ENCODE peak calls at places on chromosome 3, in seven cellular contexts. One of them, this sample, is unnamed.

GRCh38 chr3:134336587-134336986 is 37.7 kb downstream of the AMOTL2 start:
- DNase-seq in M059J: peak
- DNase-seq in NCI-H460: no peak
- DNase-seq in activated naive CD4-positive, alpha-beta T cell treated with anti-CD3 and anti-CD28 coated beads, Interleukin-2, amount 50 U/mL, for 16 hours: no peak
- DNase-seq in NCI-H1092 treated with DMSO at 0.1 percent for 48 hours: no peak
- DNase-seq in stimulated activated CD4-positive, alpha-beta T cell treated with anti-CD3 and anti-CD28 coated beads, Interleukin-1b, Interleukin-23, amount 100 ng/mL, for 24 hours: no peak
- DNase-seq in HT1080: peak
- DNase-seq in this sample: no peak

GRCh38 chr3:171770689-171771620 is 39.3 kb downstream of the PLD1 start:
- DNase-seq in M059J: peak
- DNase-seq in NCI-H460: peak
- DNase-seq in activated naive CD4-positive, alpha-beta T cell treated with anti-CD3 and anti-CD28 coated beads, Interleukin-2, amount 50 U/mL, for 16 hours: no peak
- DNase-seq in NCI-H1092 treated with DMSO at 0.1 percent for 48 hours: no peak
- DNase-seq in stimulated activated CD4-positive, alpha-beta T cell treated with anti-CD3 and anti-CD28 coated beads, Interleukin-1b, Interleukin-23, amount 100 ng/mL, for 24 hours: no peak
- DNase-seq in HT1080: peak
- DNase-seq in this sample: no peak

GRCh38 chr3:69739204-69740102 is at the start of gene MITF:
- DNase-seq in M059J: peak
- DNase-seq in NCI-H460: peak
- DNase-seq in activated naive CD4-positive, alpha-beta T cell treated with anti-CD3 and anti-CD28 coated beads, Interleukin-2, amount 50 U/mL, for 16 hours: no peak
- DNase-seq in NCI-H1092 treated with DMSO at 0.1 percent for 48 hours: no peak
- DNase-seq in stimulated activated CD4-positive, alpha-beta T cell treated with anti-CD3 and anti-CD28 coated beads, Interleukin-1b, Interleukin-23, amount 100 ng/mL, for 24 hours: peak
- DNase-seq in HT1080: peak
- DNase-seq in this sample: peak

GRCh38 chr3:186099178-186099577 is 9.7 kb downstream of the ETV5 start:
- DNase-seq in M059J: peak
- DNase-seq in NCI-H460: no peak
- DNase-seq in activated naive CD4-positive, alpha-beta T cell treated with anti-CD3 and anti-CD28 coated beads, Interleukin-2, amount 50 U/mL, for 16 hours: no peak
- DNase-seq in NCI-H1092 treated with DMSO at 0.1 percent for 48 hours: peak
- DNase-seq in stimulated activated CD4-positive, alpha-beta T cell treated with anti-CD3 and anti-CD28 coated beads, Interleukin-1b, Interleukin-23, amount 100 ng/mL, for 24 hours: no peak
- DNase-seq in HT1080: no peak
- DNase-seq in this sample: no peak

GRCh38 chr3:194054540-194054939 is 81.4 kb upstream of the HES1 start:
- DNase-seq in M059J: no peak
- DNase-seq in NCI-H460: no peak
- DNase-seq in activated naive CD4-positive, alpha-beta T cell treated with anti-CD3 and anti-CD28 coated beads, Interleukin-2, amount 50 U/mL, for 16 hours: no peak
- DNase-seq in NCI-H1092 treated with DMSO at 0.1 percent for 48 hours: no peak
- DNase-seq in stimulated activated CD4-positive, alpha-beta T cell treated with anti-CD3 and anti-CD28 coated beads, Interleukin-1b, Interleukin-23, amount 100 ng/mL, for 24 hours: no peak
- DNase-seq in HT1080: no peak
- DNase-seq in this sample: no peak

GRCh38 chr3:155382396-155383042 is 89.0 kb upstream of the STRIT1 start:
- DNase-seq in M059J: peak
- DNase-seq in NCI-H460: peak
- DNase-seq in activated naive CD4-positive, alpha-beta T cell treated with anti-CD3 and anti-CD28 coated beads, Interleukin-2, amount 50 U/mL, for 16 hours: no peak
- DNase-seq in NCI-H1092 treated with DMSO at 0.1 percent for 48 hours: peak
- DNase-seq in stimulated activated CD4-positive, alpha-beta T cell treated with anti-CD3 and anti-CD28 coated beads, Interleukin-1b, Interleukin-23, amount 100 ng/mL, for 24 hours: no peak
- DNase-seq in HT1080: peak
- DNase-seq in this sample: no peak

GRCh38 chr3:58539636-58540035 is 2.6 kb upstream of the ACOX2 start:
- DNase-seq in M059J: peak
- DNase-seq in NCI-H460: no peak
- DNase-seq in activated naive CD4-positive, alpha-beta T cell treated with anti-CD3 and anti-CD28 coated beads, Interleukin-2, amount 50 U/mL, for 16 hours: no peak
- DNase-seq in NCI-H1092 treated with DMSO at 0.1 percent for 48 hours: no peak
- DNase-seq in stimulated activated CD4-positive, alpha-beta T cell treated with anti-CD3 and anti-CD28 coated beads, Interleukin-1b, Interleukin-23, amount 100 ng/mL, for 24 hours: no peak
- DNase-seq in HT1080: peak
- DNase-seq in this sample: no peak

GRCh38 chr3:112550859-112551258 is 10.9 kb downstream of the ATG3 start:
- DNase-seq in M059J: no peak
- DNase-seq in NCI-H460: no peak
- DNase-seq in activated naive CD4-positive, alpha-beta T cell treated with anti-CD3 and anti-CD28 coated beads, Interleukin-2, amount 50 U/mL, for 16 hours: no peak
- DNase-seq in NCI-H1092 treated with DMSO at 0.1 percent for 48 hours: no peak
- DNase-seq in stimulated activated CD4-positive, alpha-beta T cell treated with anti-CD3 and anti-CD28 coated beads, Interleukin-1b, Interleukin-23, amount 100 ng/mL, for 24 hours: no peak
- DNase-seq in HT1080: no peak
- DNase-seq in this sample: no peak

GRCh38 chr3:134617608-134618472 is 33.0 kb downstream of the KY start:
- DNase-seq in M059J: no peak
- DNase-seq in NCI-H460: no peak
- DNase-seq in activated naive CD4-positive, alpha-beta T cell treated with anti-CD3 and anti-CD28 coated beads, Interleukin-2, amount 50 U/mL, for 16 hours: no peak
- DNase-seq in NCI-H1092 treated with DMSO at 0.1 percent for 48 hours: no peak
- DNase-seq in stimulated activated CD4-positive, alpha-beta T cell treated with anti-CD3 and anti-CD28 coated beads, Interleukin-1b, Interleukin-23, amount 100 ng/mL, for 24 hours: no peak
- DNase-seq in HT1080: no peak
- DNase-seq in this sample: no peak

GRCh38 chr3:123070471-123070870 is 3.6 kb downstream of the PDIA5 start:
- DNase-seq in M059J: no peak
- DNase-seq in NCI-H460: no peak
- DNase-seq in activated naive CD4-positive, alpha-beta T cell treated with anti-CD3 and anti-CD28 coated beads, Interleukin-2, amount 50 U/mL, for 16 hours: no peak
- DNase-seq in NCI-H1092 treated with DMSO at 0.1 percent for 48 hours: no peak
- DNase-seq in stimulated activated CD4-positive, alpha-beta T cell treated with anti-CD3 and anti-CD28 coated beads, Interleukin-1b, Interleukin-23, amount 100 ng/mL, for 24 hours: no peak
- DNase-seq in HT1080: no peak
- DNase-seq in this sample: no peak

GRCh38 chr3:13296662-13297061 is 123.5 kb downstream of the NUP210 start:
- DNase-seq in M059J: no peak
- DNase-seq in NCI-H460: no peak
- DNase-seq in activated naive CD4-positive, alpha-beta T cell treated with anti-CD3 and anti-CD28 coated beads, Interleukin-2, amount 50 U/mL, for 16 hours: no peak
- DNase-seq in NCI-H1092 treated with DMSO at 0.1 percent for 48 hours: no peak
- DNase-seq in stimulated activated CD4-positive, alpha-beta T cell treated with anti-CD3 and anti-CD28 coated beads, Interleukin-1b, Interleukin-23, amount 100 ng/mL, for 24 hours: no peak
- DNase-seq in HT1080: no peak
- DNase-seq in this sample: no peak

GRCh38 chr3:49173116-49173791 is 1.9 kb downstream of the KLHDC8B start:
- DNase-seq in M059J: peak
- DNase-seq in NCI-H460: no peak
- DNase-seq in activated naive CD4-positive, alpha-beta T cell treated with anti-CD3 and anti-CD28 coated beads, Interleukin-2, amount 50 U/mL, for 16 hours: no peak
- DNase-seq in NCI-H1092 treated with DMSO at 0.1 percent for 48 hours: peak
- DNase-seq in stimulated activated CD4-positive, alpha-beta T cell treated with anti-CD3 and anti-CD28 coated beads, Interleukin-1b, Interleukin-23, amount 100 ng/mL, for 24 hours: no peak
- DNase-seq in HT1080: peak
- DNase-seq in this sample: peak

GRCh38 chr3:186432189-186432588 is 70.2 kb upstream of the DGKG start:
- DNase-seq in M059J: peak
- DNase-seq in NCI-H460: no peak
- DNase-seq in activated naive CD4-positive, alpha-beta T cell treated with anti-CD3 and anti-CD28 coated beads, Interleukin-2, amount 50 U/mL, for 16 hours: no peak
- DNase-seq in NCI-H1092 treated with DMSO at 0.1 percent for 48 hours: no peak
- DNase-seq in stimulated activated CD4-positive, alpha-beta T cell treated with anti-CD3 and anti-CD28 coated beads, Interleukin-1b, Interleukin-23, amount 100 ng/mL, for 24 hours: no peak
- DNase-seq in HT1080: peak
- DNase-seq in this sample: no peak

GRCh38 chr3:127226946-127227842 is 34.3 kb downstream of the PRR23E start:
- DNase-seq in M059J: peak
- DNase-seq in NCI-H460: no peak
- DNase-seq in activated naive CD4-positive, alpha-beta T cell treated with anti-CD3 and anti-CD28 coated beads, Interleukin-2, amount 50 U/mL, for 16 hours: peak
- DNase-seq in NCI-H1092 treated with DMSO at 0.1 percent for 48 hours: no peak
- DNase-seq in stimulated activated CD4-positive, alpha-beta T cell treated with anti-CD3 and anti-CD28 coated beads, Interleukin-1b, Interleukin-23, amount 100 ng/mL, for 24 hours: no peak
- DNase-seq in HT1080: peak
- DNase-seq in this sample: no peak

GRCh38 chr3:191634902-191635301 is 173.9 kb downstream of the PYDC2 start:
- DNase-seq in M059J: peak
- DNase-seq in NCI-H460: no peak
- DNase-seq in activated naive CD4-positive, alpha-beta T cell treated with anti-CD3 and anti-CD28 coated beads, Interleukin-2, amount 50 U/mL, for 16 hours: no peak
- DNase-seq in NCI-H1092 treated with DMSO at 0.1 percent for 48 hours: no peak
- DNase-seq in stimulated activated CD4-positive, alpha-beta T cell treated with anti-CD3 and anti-CD28 coated beads, Interleukin-1b, Interleukin-23, amount 100 ng/mL, for 24 hours: no peak
- DNase-seq in HT1080: peak
- DNase-seq in this sample: no peak

GRCh38 chr3:190205739-190206138 is 85.0 kb upstream of the P3H2 start:
- DNase-seq in M059J: peak
- DNase-seq in NCI-H460: peak
- DNase-seq in activated naive CD4-positive, alpha-beta T cell treated with anti-CD3 and anti-CD28 coated beads, Interleukin-2, amount 50 U/mL, for 16 hours: no peak
- DNase-seq in NCI-H1092 treated with DMSO at 0.1 percent for 48 hours: no peak
- DNase-seq in stimulated activated CD4-positive, alpha-beta T cell treated with anti-CD3 and anti-CD28 coated beads, Interleukin-1b, Interleukin-23, amount 100 ng/mL, for 24 hours: no peak
- DNase-seq in HT1080: peak
- DNase-seq in this sample: no peak

GRCh38 chr3:37824954-37825328 is 36.7 kb upstream of the CTDSPL start:
- DNase-seq in M059J: no peak
- DNase-seq in NCI-H460: no peak
- DNase-seq in activated naive CD4-positive, alpha-beta T cell treated with anti-CD3 and anti-CD28 coated beads, Interleukin-2, amount 50 U/mL, for 16 hours: no peak
- DNase-seq in NCI-H1092 treated with DMSO at 0.1 percent for 48 hours: no peak
- DNase-seq in stimulated activated CD4-positive, alpha-beta T cell treated with anti-CD3 and anti-CD28 coated beads, Interleukin-1b, Interleukin-23, amount 100 ng/mL, for 24 hours: no peak
- DNase-seq in HT1080: no peak
- DNase-seq in this sample: no peak

GRCh38 chr3:124701687-124702086 is 28.6 kb upstream of the UMPS start:
- DNase-seq in M059J: peak
- DNase-seq in NCI-H460: no peak
- DNase-seq in activated naive CD4-positive, alpha-beta T cell treated with anti-CD3 and anti-CD28 coated beads, Interleukin-2, amount 50 U/mL, for 16 hours: no peak
- DNase-seq in NCI-H1092 treated with DMSO at 0.1 percent for 48 hours: no peak
- DNase-seq in stimulated activated CD4-positive, alpha-beta T cell treated with anti-CD3 and anti-CD28 coated beads, Interleukin-1b, Interleukin-23, amount 100 ng/mL, for 24 hours: no peak
- DNase-seq in HT1080: peak
- DNase-seq in this sample: no peak

GRCh38 chr3:14323401-14324223 is 78.8 kb upstream of the SLC6A6 start:
- DNase-seq in M059J: peak
- DNase-seq in NCI-H460: no peak
- DNase-seq in activated naive CD4-positive, alpha-beta T cell treated with anti-CD3 and anti-CD28 coated beads, Interleukin-2, amount 50 U/mL, for 16 hours: no peak
- DNase-seq in NCI-H1092 treated with DMSO at 0.1 percent for 48 hours: no peak
- DNase-seq in stimulated activated CD4-positive, alpha-beta T cell treated with anti-CD3 and anti-CD28 coated beads, Interleukin-1b, Interleukin-23, amount 100 ng/mL, for 24 hours: no peak
- DNase-seq in HT1080: no peak
- DNase-seq in this sample: no peak

GRCh38 chr3:79354179-79354688 is 413.6 kb downstream of the ROBO1 start:
- DNase-seq in M059J: no peak
- DNase-seq in NCI-H460: no peak
- DNase-seq in activated naive CD4-positive, alpha-beta T cell treated with anti-CD3 and anti-CD28 coated beads, Interleukin-2, amount 50 U/mL, for 16 hours: no peak
- DNase-seq in NCI-H1092 treated with DMSO at 0.1 percent for 48 hours: no peak
- DNase-seq in stimulated activated CD4-positive, alpha-beta T cell treated with anti-CD3 and anti-CD28 coated beads, Interleukin-1b, Interleukin-23, amount 100 ng/mL, for 24 hours: no peak
- DNase-seq in HT1080: no peak
- DNase-seq in this sample: no peak

GRCh38 chr3:127544151-127544805 is 46.3 kb downstream of the TPRA1 start:
- DNase-seq in M059J: peak
- DNase-seq in NCI-H460: peak
- DNase-seq in activated naive CD4-positive, alpha-beta T cell treated with anti-CD3 and anti-CD28 coated beads, Interleukin-2, amount 50 U/mL, for 16 hours: peak
- DNase-seq in NCI-H1092 treated with DMSO at 0.1 percent for 48 hours: peak
- DNase-seq in stimulated activated CD4-positive, alpha-beta T cell treated with anti-CD3 and anti-CD28 coated beads, Interleukin-1b, Interleukin-23, amount 100 ng/mL, for 24 hours: peak
- DNase-seq in HT1080: peak
- DNase-seq in this sample: peak

GRCh38 chr3:154126651-154127050 is 5.5 kb downstream of the ARHGEF26 start:
- DNase-seq in M059J: no peak
- DNase-seq in NCI-H460: no peak
- DNase-seq in activated naive CD4-positive, alpha-beta T cell treated with anti-CD3 and anti-CD28 coated beads, Interleukin-2, amount 50 U/mL, for 16 hours: no peak
- DNase-seq in NCI-H1092 treated with DMSO at 0.1 percent for 48 hours: no peak
- DNase-seq in stimulated activated CD4-positive, alpha-beta T cell treated with anti-CD3 and anti-CD28 coated beads, Interleukin-1b, Interleukin-23, amount 100 ng/mL, for 24 hours: no peak
- DNase-seq in HT1080: no peak
- DNase-seq in this sample: no peak